ENCODE peak calls at places on chromosome 6, in nine cellular contexts. R is A549, M is right lobe of liver, P is transverse colon, A is Peyer's patch, C is esophagus muscularis mucosa, E is H54, B is gastrocnemius medialis, G is GM12891. L is an unnamed sample.

GRCh38 chr6:25173951-25174474 is 105.2 kb upstream of the CARMIL1 start:
- DNase-seq in R (peak), M (no peak), P (no peak), A (no peak), C (no peak), E (peak), B (no peak), G (no peak), L (no peak)

GRCh38 chr6:35173068-35174042 is 32.2 kb upstream of the TCP11 start:
- DNase-seq in R (no peak), M (no peak), P (no peak), A (no peak), C (no peak), E (no peak), B (no peak), G (no peak), L (no peak)

GRCh38 chr6:54260025-54260424 is 48.2 kb upstream of the TINAG start:
- DNase-seq in R (no peak), M (no peak), P (no peak), A (no peak), C (no peak), E (no peak), B (no peak), G (no peak), L (no peak)

GRCh38 chr6:1164600-1164999 is 147.3 kb upstream of the FOXQ1 start:
- DNase-seq in R (no peak), M (no peak), P (no peak), A (no peak), C (no peak), E (no peak), B (no peak), G (no peak), L (no peak)

GRCh38 chr6:79461205-79461604 is 76.0 kb downstream of the LCA5 start:
- DNase-seq in R (no peak), M (no peak), P (no peak), A (no peak), C (no peak), E (no peak), B (no peak), G (no peak), L (no peak)

GRCh38 chr6:157811476-157812173 is 11.4 kb upstream of the SNX9 start:
- DNase-seq in R (no peak), M (no peak), P (no peak), A (no peak), C (no peak), E (no peak), B (no peak), G (no peak), L (no peak)

GRCh38 chr6:154615483-154616025 is 105.1 kb upstream of the CNKSR3 start:
- DNase-seq in R (peak), M (peak), P (peak), A (peak), C (no peak), E (peak), B (peak), G (no peak), L (no peak)

GRCh38 chr6:55888917-55889316 is 13.5 kb upstream of the BMP5 start:
- DNase-seq in R (no peak), M (no peak), P (no peak), A (no peak), C (no peak), E (no peak), B (no peak), G (no peak), L (no peak)

GRCh38 chr6:6741264-6741663 is 152.7 kb downstream of the LY86 start:
- DNase-seq in R (no peak), M (no peak), P (no peak), A (no peak), C (no peak), E (no peak), B (no peak), G (no peak), L (no peak)

GRCh38 chr6:12354499-12354898 is 64.3 kb downstream of the EDN1 start:
- DNase-seq in R (no peak), M (no peak), P (peak), A (no peak), C (no peak), E (no peak), B (no peak), G (no peak), L (no peak)

GRCh38 chr6:119129148-119129967 is 50.9 kb upstream of the FAM184A start:
- DNase-seq in R (peak), M (no peak), P (no peak), A (no peak), C (peak), E (no peak), B (no peak), G (no peak), L (no peak)

GRCh38 chr6:132512342-132512637 is 626 bp downstream of the STX7 start:
- DNase-seq in R (no peak), M (no peak), P (no peak), A (no peak), C (no peak), E (no peak), B (no peak), G (no peak), L (no peak)

GRCh38 chr6:132513821-132514545 is 1.1 kb upstream of the STX7 start:
- DNase-seq in R (no peak), M (no peak), P (no peak), A (no peak), C (no peak), E (no peak), B (no peak), G (no peak), L (no peak)

GRCh38 chr6:132511836-132512230 is 1.1 kb downstream of the STX7 start:
- DNase-seq in R (no peak), M (no peak), P (no peak), A (no peak), C (no peak), E (no peak), B (no peak), G (no peak), L (no peak)

GRCh38 chr6:132511159-132511835 is 1.6 kb downstream of the STX7 start:
- DNase-seq in R (no peak), M (no peak), P (peak), A (no peak), C (no peak), E (no peak), B (peak), G (no peak), L (no peak)

DNA sequence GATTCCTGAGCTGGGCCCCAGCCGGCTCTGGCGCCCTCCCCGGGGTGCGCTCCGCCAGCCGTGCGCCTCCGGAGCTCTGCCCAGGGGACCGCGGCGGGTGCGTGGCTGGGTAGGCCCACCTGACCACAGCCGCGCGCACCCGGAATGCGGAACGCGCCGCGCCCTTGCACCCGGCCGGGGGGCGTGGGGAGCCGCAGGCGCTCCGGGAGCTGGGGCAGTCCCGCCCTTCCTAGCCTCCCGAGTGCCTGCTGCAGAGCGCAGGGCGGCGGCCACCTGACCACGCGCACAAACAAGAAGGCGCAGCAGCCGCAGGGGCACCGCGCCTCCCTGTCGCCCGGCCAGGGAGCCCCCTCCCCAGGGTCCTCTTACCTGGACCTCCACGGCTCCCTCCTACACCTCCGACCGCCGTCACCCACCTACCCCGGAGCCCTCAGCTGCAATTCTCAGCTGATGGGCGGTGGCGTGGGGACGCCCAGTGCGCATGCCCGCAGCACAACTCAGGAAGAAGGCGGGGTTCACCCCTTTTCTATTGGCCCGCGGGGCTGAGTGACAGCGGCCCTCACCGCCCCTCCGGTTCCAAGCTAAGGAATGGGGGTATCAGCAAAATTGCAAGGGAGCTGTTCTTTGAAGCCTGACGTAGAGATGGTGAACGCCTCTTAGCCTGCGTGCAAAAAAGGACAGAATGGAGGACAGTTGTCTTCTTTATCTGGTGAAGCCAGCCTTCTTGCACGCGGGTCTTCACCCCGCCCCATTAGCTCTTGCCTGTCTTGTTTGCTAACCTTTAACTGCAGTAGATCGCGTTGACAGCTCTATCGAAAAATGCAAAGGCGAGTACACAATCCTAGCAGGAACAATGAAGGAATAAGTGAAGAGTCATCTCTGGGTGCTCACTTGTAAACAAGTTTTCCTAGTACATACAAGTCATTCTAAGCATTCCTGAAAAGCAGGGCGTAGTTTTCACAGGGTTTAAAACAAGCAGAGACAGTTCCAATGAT is at the start of gene STX7:
- DNase-seq in R (peak), M (peak), P (peak), A (peak), C (peak), E (peak), B (peak), G (peak), L (peak)
- TF ChIP-seq POLR2A in R (peak), M (peak), P (peak), A (peak), C (peak), E (peak), B (peak), G (peak), L (no peak)

GRCh38 chr6:165034271-165034741 is 275.1 kb downstream of the C6orf118 start:
- DNase-seq in R (no peak), M (no peak), P (no peak), A (no peak), C (no peak), E (no peak), B (no peak), G (no peak), L (no peak)
- TF ChIP-seq POLR2A in R (no peak), M (no peak), P (no peak), A (no peak), C (no peak), E (no peak), B (no peak), G (no peak), L (no peak)

DNA sequence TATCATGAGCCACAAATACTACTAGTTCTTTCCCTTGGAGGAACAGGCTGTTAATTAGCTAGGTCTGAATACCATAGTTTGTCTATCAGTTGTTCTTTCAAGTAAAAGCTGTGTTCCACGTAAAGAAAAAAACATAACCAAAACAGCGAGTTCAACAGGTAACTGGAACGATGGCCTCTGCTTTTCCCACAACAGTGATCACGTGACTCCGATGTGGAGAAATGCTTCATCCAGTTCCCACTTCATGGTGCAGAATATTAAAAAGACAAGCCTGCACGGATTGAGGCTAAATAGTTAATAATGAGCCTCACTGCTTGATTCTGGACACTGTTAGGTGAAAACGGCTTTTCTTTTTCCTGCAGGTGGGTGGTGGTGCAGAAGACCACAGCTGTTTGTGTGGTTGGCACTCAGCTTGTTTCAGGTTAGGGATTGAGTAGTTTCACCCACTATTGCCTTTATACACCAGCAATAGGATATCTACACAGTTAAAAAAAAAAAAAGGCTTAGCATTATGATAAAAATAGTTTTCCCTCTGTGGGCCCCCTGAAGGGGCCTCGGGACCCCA is 88.1 kb downstream of the DACT2 start:
- DNase-seq in R (no peak), M (no peak), P (no peak), A (no peak), C (no peak), E (no peak), B (no peak), G (no peak), L (no peak)
- TF ChIP-seq POLR2A in R (no peak), M (no peak), P (no peak), A (no peak), C (no peak), E (no peak), B (no peak), G (no peak), L (no peak)

GRCh38 chr6:11217360-11218076 is 14.9 kb downstream of the NEDD9 start:
- DNase-seq in R (no peak), M (no peak), P (peak), A (no peak), C (no peak), E (no peak), B (no peak), G (no peak), L (no peak)

GRCh38 chr6:11214438-11214837 is 18.0 kb downstream of the NEDD9 start:
- DNase-seq in R (no peak), M (no peak), P (no peak), A (no peak), C (no peak), E (no peak), B (no peak), G (no peak), L (no peak)

GRCh38 chr6:11218077-11218392 is 14.4 kb downstream of the NEDD9 start:
- DNase-seq in R (no peak), M (no peak), P (no peak), A (no peak), C (no peak), E (no peak), B (no peak), G (no peak), L (no peak)

GRCh38 chr6:11214911-11215310 is 17.6 kb downstream of the NEDD9 start:
- DNase-seq in R (no peak), M (no peak), P (no peak), A (no peak), C (no peak), E (no peak), B (no peak), G (no peak), L (no peak)

GRCh38 chr6:11215773-11216172 is 16.7 kb downstream of the NEDD9 start:
- DNase-seq in R (no peak), M (no peak), P (no peak), A (no peak), C (no peak), E (no peak), B (no peak), G (no peak), L (no peak)
- TF ChIP-seq POLR2A in R (no peak), M (no peak), P (no peak), A (no peak), C (no peak), E (no peak), B (no peak), G (no peak), L (no peak)

GRCh38 chr6:108260126-108260808 is 573 bp downstream of the SNX3 start:
- DNase-seq in R (peak), M (peak), P (peak), A (peak), C (no peak), E (no peak), B (peak), G (peak), L (peak)

GRCh38 chr6:108263371-108263770 is 2.5 kb upstream of the SNX3 start:
- DNase-seq in R (no peak), M (no peak), P (no peak), A (no peak), C (no peak), E (no peak), B (no peak), G (no peak), L (no peak)

DNA sequence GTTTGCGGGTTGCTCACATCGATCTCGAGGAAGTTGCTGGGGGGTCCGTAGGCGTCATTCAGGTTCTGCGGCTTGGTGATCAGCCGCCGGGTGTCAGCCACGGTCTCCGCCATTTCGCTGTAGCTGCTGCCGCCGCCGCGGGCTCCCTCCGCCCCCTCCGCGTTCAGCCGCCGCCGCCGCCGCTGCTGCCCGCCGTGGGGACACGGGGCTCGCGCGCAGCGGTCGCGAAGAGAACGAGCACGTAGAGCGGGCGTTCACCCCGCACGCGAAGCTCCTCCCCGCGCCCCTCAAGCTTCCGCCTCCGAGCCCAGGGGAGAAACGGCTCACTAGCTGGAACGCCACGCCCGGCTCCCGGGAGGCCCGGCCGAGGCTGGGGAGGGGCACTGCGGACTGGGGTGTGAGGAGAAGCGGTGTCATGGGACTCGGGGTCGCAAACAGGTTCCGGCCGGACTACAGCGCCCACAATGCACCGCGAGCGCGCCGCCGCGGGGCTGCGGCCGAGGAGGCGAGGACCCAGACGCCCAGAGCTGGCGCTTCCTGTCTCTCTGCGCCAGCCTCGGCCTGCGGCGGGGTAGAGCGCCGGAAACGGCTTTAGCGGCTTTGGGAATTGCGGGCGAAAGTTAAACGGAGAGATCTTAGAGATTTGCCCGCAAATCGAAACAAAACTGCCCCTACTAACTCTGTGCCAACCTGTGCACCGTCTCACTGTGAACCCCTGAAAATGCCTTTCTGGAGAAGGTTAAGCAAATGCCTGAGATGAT is at the start of gene SNX3:
- DNase-seq in R (peak), M (peak), P (peak), A (peak), C (peak), E (peak), B (peak), G (peak), L (peak)
- TF ChIP-seq POLR2A in R (peak), M (peak), P (peak), A (peak), C (peak), E (peak), B (peak), G (peak), L (peak)

DNA sequence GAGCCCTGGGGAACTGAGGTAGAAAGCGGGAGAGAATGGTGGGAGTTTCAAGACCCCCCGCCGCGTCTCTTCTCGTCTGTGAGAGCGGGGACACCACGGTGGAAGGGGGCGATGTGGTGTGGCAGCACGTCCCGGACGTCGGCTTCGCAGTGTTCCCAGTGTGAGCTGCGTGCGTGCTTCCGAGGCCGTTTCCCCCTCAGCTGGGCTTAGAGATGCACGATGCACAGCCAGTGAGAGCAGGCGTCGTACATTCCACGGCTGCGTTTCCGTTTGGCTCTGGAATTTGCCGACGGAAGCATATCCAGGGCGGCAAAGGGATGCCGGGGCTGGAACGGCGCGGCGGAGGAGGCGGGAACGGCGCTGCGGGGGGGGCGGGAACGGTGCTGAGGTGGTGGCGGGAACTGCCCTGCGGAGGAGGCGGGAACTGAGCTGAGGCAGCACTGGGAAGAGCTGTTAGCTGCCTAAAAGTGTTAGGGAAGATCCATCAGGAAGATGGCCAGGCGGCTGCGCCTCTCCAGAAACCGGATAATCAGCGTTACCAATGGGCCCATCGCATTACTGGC is 37.7 kb downstream of the KIF25 start:
- DNase-seq in R (peak), M (peak), P (peak), A (no peak), C (no peak), E (peak), B (no peak), G (no peak), L (no peak)
- TF ChIP-seq POLR2A in R (no peak), M (no peak), P (no peak), A (no peak), C (no peak), E (no peak), B (no peak), G (no peak), L (no peak)

GRCh38 chr6:84037425-84038089 is 4.0 kb downstream of the MRAP2 start:
- DNase-seq in R (no peak), M (no peak), P (no peak), A (no peak), C (no peak), E (no peak), B (no peak), G (no peak), L (no peak)

GRCh38 chr6:84043555-84043954 is 10.0 kb downstream of the MRAP2 start:
- DNase-seq in R (no peak), M (no peak), P (no peak), A (no peak), C (no peak), E (no peak), B (no peak), G (no peak), L (no peak)

GRCh38 chr6:84046755-84047154 is 13.2 kb downstream of the MRAP2 start:
- DNase-seq in R (no peak), M (no peak), P (no peak), A (no peak), C (no peak), E (no peak), B (no peak), G (no peak), L (no peak)

GRCh38 chr6:84048588-84048987 is 15.0 kb downstream of the MRAP2 start:
- DNase-seq in R (no peak), M (no peak), P (no peak), A (no peak), C (peak), E (no peak), B (no peak), G (no peak), L (no peak)

GRCh38 chr6:84042603-84043002 is 9.0 kb downstream of the MRAP2 start:
- DNase-seq in R (no peak), M (no peak), P (no peak), A (no peak), C (no peak), E (no peak), B (no peak), G (no peak), L (no peak)
- TF ChIP-seq POLR2A in R (no peak), M (no peak), P (no peak), A (no peak), C (no peak), E (no peak), B (no peak), G (no peak), L (no peak)